ENCODE peak calls at places on chromosomes 13 and 19, in four cellular contexts. One of them, this sample, is unnamed.

GRCh38 chr13:37868691-37869505 is 674 bp downstream of the TRPC4 start:
- ATAC-seq in right cardiac atrium: peak; percentile 51
- ATAC-seq in activated T-cell treated with anti-CD3 and anti-CD28 coated beads, Interleukin-2, amount 50 U/mL, for 72 hours: no peak
- ATAC-seq in esophagus mucosa: no peak
- ATAC-seq in this sample: no peak

GRCh38 chr19:38713865-38714264 is 30.4 kb downstream of the CAPN12 start:
- ATAC-seq in esophagus mucosa: no peak
- ATAC-seq in right cardiac atrium: no peak
- ATAC-seq in activated T-cell treated with anti-CD3 and anti-CD28 coated beads, Interleukin-2, amount 50 U/mL, for 72 hours: no peak
- ATAC-seq in this sample: no peak

GRCh38 chr13:28408235-28408848 is 86.6 kb downstream of the FLT1 start:
- ATAC-seq in activated T-cell treated with anti-CD3 and anti-CD28 coated beads, Interleukin-2, amount 50 U/mL, for 72 hours: no peak
- ATAC-seq in right cardiac atrium: peak; percentile 93
- ATAC-seq in esophagus mucosa: peak; percentile 76
- ATAC-seq in this sample: no peak

GRCh38 chr13:109974354-109974753 is 188.0 kb upstream of the IRS2 start:
- ATAC-seq in esophagus mucosa: no peak
- ATAC-seq in right cardiac atrium: no peak
- ATAC-seq in activated T-cell treated with anti-CD3 and anti-CD28 coated beads, Interleukin-2, amount 50 U/mL, for 72 hours: no peak
- ATAC-seq in this sample: no peak

GRCh38 chr19:23403024-23403423 is 7.8 kb upstream of the ZNF91 start:
- ATAC-seq in activated T-cell treated with anti-CD3 and anti-CD28 coated beads, Interleukin-2, amount 50 U/mL, for 72 hours: peak; percentile 1
- ATAC-seq in esophagus mucosa: no peak
- ATAC-seq in right cardiac atrium: no peak
- ATAC-seq in this sample: no peak

GRCh38 chr13:101490400-101491015 is 38.0 kb downstream of the ITGBL1 start:
- ATAC-seq in esophagus mucosa: peak; percentile 97
- ATAC-seq in right cardiac atrium: no peak
- ATAC-seq in activated T-cell treated with anti-CD3 and anti-CD28 coated beads, Interleukin-2, amount 50 U/mL, for 72 hours: no peak
- ATAC-seq in this sample: no peak

GRCh38 chr13:21486322-21486721 is 27.2 kb upstream of the ZDHHC20 start:
- ATAC-seq in right cardiac atrium: no peak
- ATAC-seq in activated T-cell treated with anti-CD3 and anti-CD28 coated beads, Interleukin-2, amount 50 U/mL, for 72 hours: no peak
- ATAC-seq in esophagus mucosa: no peak
- ATAC-seq in this sample: no peak

GRCh38 chr19:40771101-40771539 is 4.2 kb upstream of the MIA start:
- ATAC-seq in esophagus mucosa: no peak
- ATAC-seq in right cardiac atrium: no peak
- ATAC-seq in activated T-cell treated with anti-CD3 and anti-CD28 coated beads, Interleukin-2, amount 50 U/mL, for 72 hours: no peak
- ATAC-seq in this sample: peak; percentile 18

GRCh38 chr13:48532146-48532472 is 771 bp downstream of the RCBTB2 start:
- ATAC-seq in activated T-cell treated with anti-CD3 and anti-CD28 coated beads, Interleukin-2, amount 50 U/mL, for 72 hours: peak; percentile 9
- ATAC-seq in esophagus mucosa: peak; percentile 5
- ATAC-seq in right cardiac atrium: peak; percentile 40
- ATAC-seq in this sample: peak; percentile 22

GRCh38 chr19:51107406-51108065 is 673 bp downstream of the CTU1 start:
- ATAC-seq in esophagus mucosa: peak; percentile 16
- ATAC-seq in right cardiac atrium: peak; percentile 20
- ATAC-seq in activated T-cell treated with anti-CD3 and anti-CD28 coated beads, Interleukin-2, amount 50 U/mL, for 72 hours: peak; percentile 8
- ATAC-seq in this sample: no peak

This sample was measured in activated T-helper 17 cell treated with anti-CD3 and anti-CD28 coated beads, Interleukin-2, amount 50 U/mL, for 72 hours.